ENCODE peak calls at places on chromosomes 6 and 20, in seven cellular contexts. L is spleen, I is dorsolateral prefrontal cortex, D is ovary, G is psoas muscle, X is right lobe of liver, Y is sigmoid colon. T is an unnamed sample.

GRCh38 chr6:157228421-157229218 is 94.7 kb downstream of the TMEM242 start:
- DNase-seq in L (peak; percentile 74), I (no peak), G (no peak), D (no peak), X (no peak), Y (peak; percentile 52), T (no peak)

GRCh38 chr6:31541059-31541657 is 645 bp downstream of the DDX39B start:
- DNase-seq in D (peak; percentile 62), I (no peak), Y (no peak), G (peak; percentile 61), L (no peak), X (no peak), T (peak; percentile 42)

GRCh38 chr6:166032366-166033171 is 135.1 kb downstream of the TBXT start:
- DNase-seq in G (peak; percentile 53), D (peak; percentile 65), X (no peak), L (no peak), I (no peak), Y (peak; percentile 85), T (no peak)

GRCh38 chr6:77461796-77462195 is 1.5 kb downstream of the HTR1B start:
- DNase-seq in Y (no peak), I (no peak), D (no peak), L (no peak), X (no peak), G (no peak), T (no peak)

GRCh38 chr6:109117346-109118035 is 22.2 kb downstream of the CEP57L1 start:
- DNase-seq in Y (no peak), G (no peak), I (no peak), X (peak; percentile 79), D (no peak), L (no peak), T (no peak)

GRCh38 chr6:36682328-36683144 is 4.0 kb downstream of the CDKN1A start:
- DNase-seq in D (no peak), G (peak; percentile 71), I (no peak), X (peak; percentile 89), L (peak; percentile 89), Y (peak; percentile 72), T (peak; percentile 83)

GRCh38 chr6:50819906-50820589 is 1.4 kb downstream of the TFAP2B start:
- DNase-seq in Y (no peak), L (no peak), D (no peak), G (no peak), I (no peak), X (no peak), T (no peak)

GRCh38 chr6:121309768-121310473 is 24.4 kb downstream of the TBC1D32 start:
- DNase-seq in X (no peak), Y (no peak), I (no peak), L (no peak), G (no peak), D (no peak), T (peak; percentile 27)

GRCh38 chr6:105121981-105122380 is 57.8 kb downstream of the POPDC3 start:
- DNase-seq in I (no peak), L (no peak), D (no peak), X (no peak), G (no peak), Y (no peak), T (no peak)

GRCh38 chr6:43853066-43853650 is 83.1 kb downstream of the VEGFA start:
- DNase-seq in X (no peak), D (no peak), G (no peak), Y (no peak), I (no peak), L (no peak), T (no peak)

GRCh38 chr6:44076016-44076365 is 51.3 kb downstream of the MRPL14 start:
- DNase-seq in I (no peak), L (no peak), D (no peak), G (no peak), X (no peak), Y (no peak), T (no peak)

GRCh38 chr6:15555101-15556038 is 107.5 kb downstream of the DTNBP1 start:
- DNase-seq in G (no peak), I (no peak), L (no peak), D (no peak), Y (no peak), X (no peak), T (no peak)

GRCh38 chr6:63644668-63645326 is 9.2 kb downstream of the PHF3 start:
- DNase-seq in Y (no peak), X (no peak), L (no peak), G (no peak), D (peak; percentile 42), I (no peak), T (peak; percentile 40)

GRCh38 chr20:33291830-33292355 is 8.9 kb downstream of the BPIFB1 start:
- DNase-seq in L (peak; percentile 83), Y (no peak), X (no peak), I (peak; percentile 62), D (peak; percentile 36), G (no peak), T (peak; percentile 58)

GRCh38 chr6:91994787-91995186 is 1407.9 kb upstream of the MAP3K7 start:
- DNase-seq in I (no peak), Y (no peak), L (no peak), X (no peak), G (no peak), D (no peak), T (no peak)

GRCh38 chr6:147738516-147739187 is 230.2 kb downstream of the SAMD5 start:
- DNase-seq in D (no peak), I (no peak), G (no peak), X (no peak), Y (no peak), L (no peak), T (no peak)

GRCh38 chr20:33480071-33480470 is 9.8 kb upstream of the CBFA2T2 start:
- DNase-seq in G (no peak), Y (no peak), D (no peak), I (no peak), L (peak; percentile 15), X (no peak), T (no peak)

GRCh38 chr6:67129780-67130179 is 1422.8 kb upstream of the EYS start:
- DNase-seq in X (no peak), D (no peak), G (no peak), Y (no peak), L (no peak), I (no peak), T (no peak)

DNA sequence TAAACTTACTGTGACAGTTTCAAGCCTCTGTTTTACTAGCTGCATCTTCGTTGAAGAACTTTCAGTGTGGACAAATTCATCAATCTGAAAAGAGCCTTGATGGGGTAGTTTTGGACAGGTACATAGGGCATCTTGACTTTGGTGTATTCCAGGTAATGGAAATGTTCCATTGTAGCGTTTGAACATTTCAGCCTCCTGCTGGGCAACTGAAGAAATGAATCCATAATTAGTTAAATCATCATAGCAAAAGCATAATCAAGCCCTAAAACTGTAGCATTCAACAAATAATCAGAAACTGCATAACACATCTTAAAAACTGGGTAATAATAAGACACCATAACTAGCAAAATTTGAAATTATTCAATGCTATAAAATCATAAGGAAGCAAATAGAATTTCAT is 86.2 kb downstream of the AHI1 start:
- DNase-seq in X (no peak), G (no peak), Y (no peak), D (no peak), L (no peak), I (no peak), T (peak; percentile 7)
- TF ChIP-seq CTCF in X (peak; percentile 9), G (no peak), Y (no peak), D (no peak), L (no peak), I (no peak), T (no peak)

GRCh38 chr20:46268131-46268611 is 40.1 kb downstream of the CDH22 start:
- DNase-seq in I (no peak), L (no peak), G (no peak), Y (no peak), D (no peak), X (no peak), T (no peak)

GRCh38 chr20:46267108-46267820 is 41.0 kb downstream of the CDH22 start:
- DNase-seq in Y (no peak), D (no peak), X (no peak), G (no peak), L (no peak), I (no peak), T (no peak)

GRCh38 chr20:46269372-46269771 is 38.9 kb downstream of the CDH22 start:
- DNase-seq in G (no peak), Y (no peak), I (no peak), D (no peak), L (no peak), X (no peak), T (no peak)

GRCh38 chr20:46270977-46271744 is 37.1 kb downstream of the CDH22 start:
- DNase-seq in D (no peak), I (no peak), G (no peak), X (no peak), Y (no peak), L (no peak), T (no peak)

DNA sequence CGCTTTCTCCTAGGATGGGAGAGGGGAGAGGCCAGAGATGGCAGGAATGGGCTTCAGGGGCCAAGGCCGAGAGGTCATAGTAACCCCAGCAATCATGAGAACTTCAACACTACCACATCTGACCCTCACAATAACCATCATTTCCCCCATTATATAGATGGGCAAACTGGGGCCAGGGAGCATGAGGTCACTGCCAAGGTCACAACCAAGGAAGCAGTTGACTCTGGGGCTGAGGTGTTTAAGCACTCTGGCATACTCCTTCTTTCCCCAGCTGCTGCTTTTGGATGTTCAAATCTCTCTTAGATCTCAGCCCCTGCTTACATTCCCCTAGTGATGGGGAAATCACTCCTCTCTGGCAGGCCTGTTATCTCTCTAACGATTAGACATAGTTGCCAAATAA is 39.6 kb downstream of the CDH22 start:
- DNase-seq in X (no peak), Y (no peak), D (no peak), G (no peak), I (no peak), L (no peak), T (no peak)
- H3K27ac ChIP-seq in X (no peak overlapping the region), Y (no peak overlapping the region), D (no peak overlapping the region), G (no peak overlapping the region), I (no peak overlapping the region), L (no peak overlapping the region), T (no peak overlapping the region)

DNA sequence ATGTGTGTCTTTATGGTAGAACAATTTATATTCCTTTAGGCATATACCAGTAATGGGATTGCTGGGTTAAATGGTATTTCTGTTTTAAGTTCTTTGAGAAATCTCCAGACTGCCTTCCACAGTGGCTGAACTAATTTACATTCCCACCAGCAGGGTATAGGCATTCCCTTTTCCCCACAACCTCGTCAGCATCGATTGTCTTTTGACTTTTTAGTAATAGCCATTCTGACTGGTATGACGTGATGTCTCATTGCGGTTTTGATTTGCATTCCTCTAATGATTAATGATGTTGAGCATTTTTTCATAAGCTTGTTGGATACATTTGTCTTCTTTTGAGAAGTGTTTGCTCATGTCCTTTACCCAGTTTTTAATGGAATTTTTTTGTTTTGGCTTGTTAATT is 5.3 kb upstream of the TASP1 start:
- DNase-seq in G (no peak), I (no peak), D (no peak), X (no peak), L (no peak), Y (no peak), T (no peak)
- TF ChIP-seq CTCF in G (no peak), I (no peak), D (no peak), X (no peak), L (no peak), Y (no peak), T (no peak)

DNA sequence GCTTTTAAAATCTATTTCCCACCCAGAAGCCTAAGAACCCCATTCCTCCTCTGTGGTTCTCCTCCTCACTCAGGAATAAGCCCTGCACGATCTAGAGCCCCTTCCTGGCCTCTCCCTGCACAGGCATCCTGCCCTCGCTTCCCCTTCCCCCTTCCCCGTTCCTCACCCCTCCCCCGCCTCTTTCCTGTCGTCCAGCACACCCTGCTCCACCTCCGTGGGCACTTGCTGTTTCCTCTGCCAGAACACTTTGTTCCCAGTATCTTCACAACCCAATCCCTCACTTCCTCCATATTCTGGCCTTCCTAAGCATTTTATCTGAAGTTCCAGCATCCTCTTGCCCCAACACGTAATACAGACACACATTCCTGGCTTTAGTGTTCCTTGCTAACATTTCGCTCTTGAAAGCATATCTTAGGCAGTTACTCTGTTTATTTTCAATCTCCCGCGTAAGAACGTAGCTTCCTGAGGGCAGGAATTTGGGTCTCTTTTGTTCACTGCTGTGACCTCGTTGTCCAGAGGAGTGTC is 20.2 kb upstream of the SLC22A2 start:
- DNase-seq in X (no peak), Y (no peak), I (no peak), G (no peak), L (no peak), D (no peak), T (no peak)
- H3K27ac ChIP-seq in X (no peak overlapping the region), Y (no peak overlapping the region), I (no peak overlapping the region), G (no peak overlapping the region), L (no peak overlapping the region), D (no peak overlapping the region), T (no peak overlapping the region)

T was measured in RWPE1.